ENCODE peak calls at places on chromosomes 4 and X, in six cellular contexts. One of them, this sample, is unnamed.

GRCh38 chr4:88219099-88219498 is 60.7 kb upstream of the ABCG2 start:
- DNase-seq in GM12891: no peak
- DNase-seq in HepG2: peak; percentile 30
- DNase-seq in K562: peak; percentile 36
- DNase-seq in GM12878: no peak
- DNase-seq in H1: no peak
- DNase-seq in this sample: peak; percentile 13

GRCh38 chr4:123315617-123316016 is 81.0 kb upstream of the SPRY1 start:
- DNase-seq in GM12891: no peak
- DNase-seq in HepG2: no peak
- DNase-seq in K562: no peak
- DNase-seq in GM12878: no peak
- DNase-seq in H1: no peak
- DNase-seq in this sample: no peak

GRCh38 chr4:133801858-133802257 is 399.7 kb downstream of the PABPC4L start:
- DNase-seq in GM12891: no peak
- DNase-seq in HepG2: no peak
- DNase-seq in K562: no peak
- DNase-seq in GM12878: no peak
- DNase-seq in H1: no peak
- DNase-seq in this sample: no peak

GRCh38 chrX:54180403-54180802 is 2.7 kb downstream of the FAM120C start:
- DNase-seq in GM12891: no peak
- DNase-seq in HepG2: no peak
- DNase-seq in K562: no peak
- DNase-seq in GM12878: no peak
- DNase-seq in H1: no peak
- DNase-seq in this sample: no peak

GRCh38 chr4:158170691-158171455 is 2.0 kb downstream of the GASK1B start:
- DNase-seq in GM12891: no peak
- DNase-seq in HepG2: peak; percentile 55
- DNase-seq in K562: peak; percentile 25
- DNase-seq in GM12878: no peak
- DNase-seq in H1: no peak
- DNase-seq in this sample: no peak

GRCh38 chr4:82043081-82043808 is 330.5 kb downstream of the HNRNPD start:
- DNase-seq in GM12891: no peak
- DNase-seq in HepG2: peak; percentile 81
- DNase-seq in K562: peak; percentile 9
- DNase-seq in GM12878: no peak
- DNase-seq in H1: no peak
- DNase-seq in this sample: no peak

GRCh38 chr4:56134272-56134671 is 185.5 kb downstream of the CEP135 start:
- DNase-seq in GM12891: no peak
- DNase-seq in HepG2: peak; percentile 68
- DNase-seq in K562: no peak
- DNase-seq in GM12878: no peak
- DNase-seq in H1: no peak
- DNase-seq in this sample: no peak

GRCh38 chr4:64598068-64598467 is 188.8 kb upstream of the TECRL start:
- DNase-seq in GM12891: no peak
- DNase-seq in HepG2: no peak
- DNase-seq in K562: no peak
- DNase-seq in GM12878: no peak
- DNase-seq in H1: no peak
- DNase-seq in this sample: no peak

GRCh38 chr4:185771696-185772390 is 40.2 kb downstream of the SORBS2 start:
- DNase-seq in GM12891: no peak
- DNase-seq in HepG2: no peak
- DNase-seq in K562: no peak
- DNase-seq in GM12878: no peak
- DNase-seq in H1: no peak
- DNase-seq in this sample: no peak

GRCh38 chr4:94758141-94758699 is 465 bp downstream of the BMPR1B start:
- DNase-seq in GM12891: peak; percentile 15
- DNase-seq in HepG2: no peak
- DNase-seq in K562: no peak
- DNase-seq in GM12878: no peak
- DNase-seq in H1: no peak
- DNase-seq in this sample: peak; percentile 3

GRCh38 chr4:76782837-76783236 is 115.1 kb downstream of the SOWAHB start:
- DNase-seq in GM12891: no peak
- DNase-seq in HepG2: no peak
- DNase-seq in K562: no peak
- DNase-seq in GM12878: no peak
- DNase-seq in H1: no peak
- DNase-seq in this sample: no peak

GRCh38 chrX:43881410-43882293 is 598 bp downstream of the MAOB start:
- DNase-seq in GM12891: no peak
- DNase-seq in HepG2: peak; percentile 87
- DNase-seq in K562: no peak
- DNase-seq in GM12878: no peak
- DNase-seq in H1: no peak
- DNase-seq in this sample: no peak

GRCh38 chr4:101555341-101555880 is 208.1 kb upstream of the PPP3CA start:
- DNase-seq in GM12891: no peak
- DNase-seq in HepG2: no peak
- DNase-seq in K562: no peak
- DNase-seq in GM12878: no peak
- DNase-seq in H1: no peak
- DNase-seq in this sample: no peak

GRCh38 chr4:71261633-71262121 is 77.1 kb upstream of the SLC4A4 start:
- DNase-seq in GM12891: no peak
- DNase-seq in HepG2: no peak
- DNase-seq in K562: no peak
- DNase-seq in GM12878: peak; percentile 20
- DNase-seq in H1: no peak
- DNase-seq in this sample: no peak

GRCh38 chr4:139011220-139011950 is 4.2 kb upstream of the NOCT start:
- DNase-seq in GM12891: no peak
- DNase-seq in HepG2: no peak
- DNase-seq in K562: peak; percentile 20
- DNase-seq in GM12878: no peak
- DNase-seq in H1: no peak
- DNase-seq in this sample: no peak

GRCh38 chr4:112708772-112709171 is 71.8 kb downstream of the LARP7 start:
- DNase-seq in GM12891: no peak
- DNase-seq in HepG2: no peak
- DNase-seq in K562: no peak
- DNase-seq in GM12878: no peak
- DNase-seq in H1: no peak
- DNase-seq in this sample: no peak

GRCh38 chr4:112702892-112703291 is 65.9 kb downstream of the LARP7 start:
- DNase-seq in GM12891: no peak
- DNase-seq in HepG2: no peak
- DNase-seq in K562: no peak
- DNase-seq in GM12878: no peak
- DNase-seq in H1: no peak
- DNase-seq in this sample: no peak

GRCh38 chr4:112706840-112707207 is 69.9 kb downstream of the LARP7 start:
- DNase-seq in GM12891: no peak
- DNase-seq in HepG2: no peak
- DNase-seq in K562: no peak
- DNase-seq in GM12878: no peak
- DNase-seq in H1: no peak
- DNase-seq in this sample: no peak

GRCh38 chr4:112704322-112704721 is 67.4 kb downstream of the LARP7 start:
- DNase-seq in GM12891: no peak
- DNase-seq in HepG2: no peak
- DNase-seq in K562: no peak
- DNase-seq in GM12878: no peak
- DNase-seq in H1: no peak
- DNase-seq in this sample: no peak

GRCh38 chr4:112704991-112705845 is 68.3 kb downstream of the LARP7 start:
- DNase-seq in GM12891: no peak
- DNase-seq in HepG2: peak; percentile 8
- DNase-seq in K562: no peak
- DNase-seq in GM12878: no peak
- DNase-seq in H1: peak; percentile 19
- DNase-seq in this sample: no peak
- TF ChIP-seq TAF1 in GM12891: no peak
- TF ChIP-seq TAF1 in HepG2: no peak
- TF ChIP-seq TAF1 in K562: no peak
- TF ChIP-seq TAF1 in GM12878: no peak
- TF ChIP-seq TAF1 in H1: peak; percentile 36
- TF ChIP-seq TAF1 in this sample: no peak

DNA sequence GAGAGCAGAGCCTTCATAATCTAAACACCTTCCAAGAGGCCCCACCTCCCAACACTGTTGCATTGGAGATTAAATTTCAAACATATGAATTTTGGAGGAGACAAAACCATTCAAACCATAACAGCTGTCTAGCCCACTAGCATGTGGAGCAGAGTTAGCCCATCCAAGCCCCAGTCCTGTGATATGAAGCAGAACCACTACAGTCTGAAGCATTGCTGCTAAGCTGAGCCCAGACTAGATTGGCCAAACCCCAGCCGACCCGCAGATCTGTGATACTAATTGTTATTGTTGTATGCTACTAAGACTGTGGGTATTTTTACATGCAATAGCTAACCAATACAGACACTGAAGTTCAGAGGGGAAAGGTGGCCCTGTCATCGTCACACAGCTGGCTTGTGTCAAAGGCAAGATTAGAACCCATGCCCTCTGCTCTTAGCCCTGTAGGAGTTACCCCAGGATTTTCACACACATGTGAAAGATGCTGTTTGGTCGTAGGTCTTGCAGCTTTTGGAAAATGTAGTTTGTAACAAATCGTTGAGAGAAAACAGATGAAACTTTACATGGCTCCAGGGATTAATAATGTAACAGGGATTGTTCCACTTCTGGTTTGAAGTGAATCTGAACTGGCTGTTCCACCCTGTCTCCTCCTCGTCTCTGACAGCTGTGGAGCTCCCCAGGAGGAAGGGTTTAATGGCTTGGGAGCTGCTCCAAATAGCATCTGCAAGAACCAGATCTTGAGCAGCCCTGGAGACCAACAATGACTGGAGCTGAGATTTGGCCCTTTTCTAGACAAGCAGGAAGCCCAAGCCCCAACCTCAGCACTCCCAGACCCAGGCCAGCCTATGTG is 517.5 kb downstream of the MID1IP1 start:
- DNase-seq in GM12891: no peak
- DNase-seq in HepG2: no peak
- DNase-seq in K562: no peak
- DNase-seq in GM12878: no peak
- DNase-seq in H1: no peak
- DNase-seq in this sample: no peak
- TF ChIP-seq POLR2AphosphoS5 in GM12891: no peak
- TF ChIP-seq POLR2AphosphoS5 in HepG2: no peak
- TF ChIP-seq POLR2AphosphoS5 in K562: no peak
- TF ChIP-seq POLR2AphosphoS5 in GM12878: no peak
- TF ChIP-seq POLR2AphosphoS5 in H1: no peak
- TF ChIP-seq POLR2AphosphoS5 in this sample: no peak

GRCh38 chr4:118888666-118889312 is at the start of gene SYNPO2:
- DNase-seq in GM12891: peak; percentile 21
- DNase-seq in HepG2: no peak
- DNase-seq in K562: peak; percentile 14
- DNase-seq in GM12878: no peak
- DNase-seq in H1: peak; percentile 50
- DNase-seq in this sample: peak; percentile 9
- TF ChIP-seq POLR2A in GM12891: no peak
- TF ChIP-seq POLR2A in HepG2: no peak
- TF ChIP-seq POLR2A in K562: no peak
- TF ChIP-seq POLR2A in GM12878: no peak
- TF ChIP-seq POLR2A in H1: no peak
- TF ChIP-seq POLR2A in this sample: no peak

GRCh38 chr4:39043058-39043696 is 11.0 kb upstream of the TMEM156 start:
- DNase-seq in GM12891: no peak
- DNase-seq in HepG2: peak; percentile 94
- DNase-seq in K562: no peak
- DNase-seq in GM12878: no peak
- DNase-seq in H1: no peak
- DNase-seq in this sample: no peak
- TF ChIP-seq TAF1 in GM12891: no peak
- TF ChIP-seq TAF1 in HepG2: no peak
- TF ChIP-seq TAF1 in K562: no peak
- TF ChIP-seq TAF1 in GM12878: no peak
- TF ChIP-seq TAF1 in H1: no peak
- TF ChIP-seq TAF1 in this sample: no peak

This sample was measured in GM12892.